ENCODE peak calls at places on chromosomes 13 and 19, in nine cellular contexts. L is CD8-positive, alpha-beta T cell; S is left ventricle myocardium inferior; R is thoracic aorta; Z is mammary epithelial cell; B is cardiac muscle cell; M is Caco-2; P is IMR-90; U is body of pancreas. X is an unnamed sample.
A peak's percentile ranks its signal among the peaks of the same experiment; 100 is the strongest.

GRCh38 chr19:16252459-16253205 is 54.9 kb downstream of the AP1M1 start:
- DNase-seq in S (peak; percentile 38), Z (no peak), R (no peak), L (no peak), M (no peak), U (peak; percentile 62), B (no peak), P (no peak), X (no peak)

GRCh38 chr19:45179063-45179847 is 671 bp downstream of the BLOC1S3 start:
- DNase-seq in P (peak; percentile 17), B (peak; percentile 53), R (no peak), L (peak; percentile 12), M (no peak), Z (peak; percentile 42), S (no peak), U (peak; percentile 25), X (no peak)

GRCh38 chr19:3343619-3344502 is 22.5 kb upstream of the NFIC start:
- DNase-seq in P (peak; percentile 78), S (peak; percentile 83), M (peak; percentile 51), B (peak; percentile 93), L (no peak), R (peak; percentile 85), U (peak; percentile 95), Z (peak; percentile 81), X (peak; percentile 74)

GRCh38 chr13:46605824-46606554 is 53.0 kb downstream of the LRCH1 start:
- DNase-seq in P (no peak), L (no peak), R (no peak), U (no peak), B (no peak), M (no peak), Z (no peak), S (no peak), X (no peak)

GRCh38 chr19:51098366-51099069 is 9.7 kb downstream of the CTU1 start:
- DNase-seq in M (no peak), S (peak; percentile 65), U (no peak), B (peak; percentile 69), L (no peak), R (no peak), Z (no peak), P (no peak), X (no peak)

GRCh38 chr13:34591801-34592454 is 350.1 kb upstream of the NBEA start:
- DNase-seq in M (no peak), Z (no peak), U (peak; percentile 35), S (peak; percentile 49), R (no peak), B (no peak), L (no peak), P (no peak), X (no peak)

GRCh38 chr13:53408847-53409568 is 380.4 kb downstream of the OLFM4 start:
- DNase-seq in R (no peak), S (no peak), Z (no peak), B (no peak), L (no peak), P (no peak), M (no peak), U (no peak), X (no peak)

GRCh38 chr19:28066161-28066560 is 1146.8 kb downstream of the UQCRFS1 start:
- DNase-seq in L (no peak), S (no peak), P (no peak), R (no peak), U (no peak), B (no peak), M (no peak), Z (no peak), X (no peak)

GRCh38 chr19:49570997-49571676 is 9.2 kb downstream of the NOSIP start:
- DNase-seq in Z (no peak), L (no peak), B (no peak), P (no peak), M (peak; percentile 64), R (no peak), S (no peak), U (no peak), X (no peak)
- TF ChIP-seq CTCF in Z (no peak), L (no peak), B (no peak), P (no peak), M (no peak), R (no peak), S (no peak), U (no peak), X (peak; percentile 8)

GRCh38 chr19:5648464-5648863 is 25.6 kb downstream of the SAFB start:
- DNase-seq in S (no peak), R (no peak), M (no peak), L (no peak), P (no peak), Z (no peak), U (no peak), B (no peak), X (no peak)
- H3K36me3 ChIP-seq in S (peaks cover 92% of the 10 kb centered on the region), R (peaks cover 66% of the 10 kb centered on the region), M (peaks cover 2% of the 10 kb centered on the region), L (peaks cover 76% of the 10 kb centered on the region), P (peaks cover 63% of the 10 kb centered on the region), Z (peaks cover 56% of the 10 kb centered on the region), U (peaks cover 20% of the 10 kb centered on the region), B (peaks cover 81% of the 10 kb centered on the region), X (peaks cover 39% of the 10 kb centered on the region)

GRCh38 chr19:41097302-41097701 is 9.1 kb downstream of the CYP2A13 start:
- DNase-seq in Z (no peak), M (no peak), B (no peak), S (no peak), R (no peak), U (no peak), P (no peak), L (no peak), X (no peak)

GRCh38 chr19:41089955-41090354 is 1.7 kb downstream of the CYP2A13 start:
- DNase-seq in Z (no peak), P (no peak), S (no peak), B (no peak), U (no peak), M (no peak), L (no peak), R (no peak), X (no peak)

GRCh38 chr19:41096353-41096752 is 8.1 kb downstream of the CYP2A13 start:
- DNase-seq in P (no peak), L (no peak), M (no peak), S (no peak), R (no peak), U (no peak), B (no peak), Z (no peak), X (no peak)

GRCh38 chr19:41098762-41099161 is 10.5 kb downstream of the CYP2A13 start:
- DNase-seq in S (no peak), U (no peak), B (no peak), Z (no peak), R (no peak), P (no peak), L (no peak), M (no peak), X (no peak)

GRCh38 chr19:41095703-41096102 is 7.5 kb downstream of the CYP2A13 start:
- DNase-seq in Z (no peak), M (no peak), U (no peak), R (no peak), B (no peak), S (no peak), L (no peak), P (no peak), X (no peak)
- TF ChIP-seq CTCF in Z (no peak), M (no peak), U (no peak), R (no peak), B (no peak), S (no peak), L (no peak), P (no peak), X (no peak)

DNA sequence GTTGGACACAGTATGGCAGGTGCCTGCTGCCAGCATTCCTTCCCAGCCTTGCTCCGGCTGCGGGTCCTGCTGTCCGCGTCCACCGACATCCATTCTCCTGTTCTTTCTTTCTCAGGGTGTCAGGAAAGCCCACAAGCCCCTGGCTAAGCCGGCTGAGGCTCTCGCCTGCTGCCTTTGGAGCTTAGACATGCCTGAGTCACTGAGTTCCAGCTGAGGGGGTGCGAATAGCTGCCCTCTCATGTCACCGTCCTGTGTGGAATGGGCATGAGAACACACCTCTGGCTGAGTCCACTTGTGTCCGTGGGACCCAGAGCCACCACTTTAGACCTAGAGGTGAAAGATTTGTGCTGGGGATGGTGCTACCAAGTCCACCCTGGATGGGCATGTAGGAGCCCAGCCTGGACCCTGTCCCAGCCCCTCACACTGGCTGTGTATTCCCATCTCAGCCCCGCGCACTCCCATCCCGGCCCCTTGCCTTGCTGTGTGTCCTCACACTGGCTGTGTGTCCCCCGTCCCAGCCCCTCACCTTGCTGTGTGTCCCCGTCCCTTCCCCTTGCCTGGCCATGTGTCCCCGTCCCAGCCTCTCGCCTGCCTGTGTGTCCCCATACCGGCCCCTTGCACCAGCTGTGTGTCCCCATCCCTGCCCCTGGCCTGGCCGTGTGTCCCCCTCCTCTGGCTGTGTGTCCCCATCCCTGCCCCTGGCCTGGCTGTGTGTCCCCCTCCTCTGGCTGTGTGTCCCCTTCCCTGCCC is 24.6 kb upstream of the IRS2 start:
- DNase-seq in U (no peak), L (no peak), R (no peak), M (no peak), Z (no peak), S (no peak), P (no peak), B (no peak), X (no peak)
- H3K36me3 ChIP-seq in U (no peaks in the 10 kb centered on the region), L (no peaks in the 10 kb centered on the region), R (no peaks in the 10 kb centered on the region), M (no peaks in the 10 kb centered on the region), Z (no peaks in the 10 kb centered on the region), S (no peaks in the 10 kb centered on the region), P (no peaks in the 10 kb centered on the region), B (no peaks in the 10 kb centered on the region), X (no peaks in the 10 kb centered on the region)

DNA sequence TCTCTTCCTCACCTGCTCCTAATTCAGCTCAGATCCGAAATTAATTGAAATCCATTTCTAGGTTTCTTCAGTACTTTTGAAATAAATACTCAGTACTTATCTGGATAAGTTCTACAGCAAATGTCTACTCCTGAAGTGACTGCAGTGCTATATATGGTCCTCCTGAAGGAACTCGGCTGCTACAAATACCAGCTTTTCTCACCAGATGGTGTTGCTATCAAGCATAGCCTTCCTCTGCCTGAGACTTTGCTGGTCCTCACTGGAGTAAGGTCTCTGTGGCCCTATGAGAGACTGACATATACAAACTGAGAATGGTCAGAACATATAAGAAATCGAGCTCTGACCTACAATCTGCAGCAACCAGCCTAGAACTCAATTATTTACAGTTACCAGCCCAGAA is 161.6 kb downstream of the NDFIP2 start:
- DNase-seq in L (no peak), B (no peak), R (no peak), Z (no peak), S (no peak), P (no peak), U (no peak), M (no peak), X (no peak)
- TF ChIP-seq CTCF in L (no peak), B (no peak), R (no peak), Z (no peak), S (peak; percentile 29), P (no peak), U (no peak), M (no peak), X (no peak)